ENCODE peak calls at places on chromosome 22, in five cellular contexts. B is prostate gland, I is K562, Q is HCT116, R is Panc1. T is an unnamed sample. For H3K4me1, the result is how much of the 10 kb centered on the place peaks cover.

GRCh38 chr22:40263191-40263590 is 83.1 kb upstream of the ADSL start:
- DNase-seq in R (no peak), B (no peak), I (peak), Q (no peak), T (no peak)

GRCh38 chr22:39097098-39098020 is at the start of gene APOBEC3H:
- DNase-seq in R (no peak), Q (peak), I (peak), B (peak), T (peak)

GRCh38 chr22:47918276-47918928 is 1156.0 kb downstream of the TBC1D22A start:
- DNase-seq in B (no peak), Q (no peak), R (no peak), I (no peak), T (no peak)

GRCh38 chr22:40281717-40282116 is 64.6 kb upstream of the ADSL start:
- DNase-seq in R (no peak), I (no peak), B (peak), Q (no peak), T (no peak)

GRCh38 chr22:23399367-23400285 is 180.5 kb downstream of the IGLL1 start:
- DNase-seq in R (no peak), Q (no peak), B (no peak), I (no peak), T (peak)

GRCh38 chr22:46036558-46037408 is 59.8 kb upstream of the WNT7B start:
- DNase-seq in R (no peak), Q (peak), B (peak), I (peak), T (peak)

GRCh38 chr22:38505595-38506117 is 455 bp downstream of the DDX17 start:
- DNase-seq in Q (no peak), B (peak), I (peak), R (no peak), T (peak)

GRCh38 chr22:26828311-26828710 is 170.9 kb downstream of the MIAT start:
- DNase-seq in I (no peak), R (no peak), Q (no peak), B (no peak), T (no peak)

GRCh38 chr22:44337658-44338004 is 24.9 kb upstream of the SHISAL1 start:
- DNase-seq in B (no peak), Q (no peak), R (no peak), I (peak), T (peak)

GRCh38 chr22:39179841-39180335 is 27.4 kb upstream of the CBX7 start:
- DNase-seq in R (no peak), I (peak), Q (no peak), B (no peak), T (no peak)

GRCh38 chr22:24138649-24139420 is 42.5 kb upstream of the SUSD2 start:
- DNase-seq in B (no peak), Q (no peak), I (no peak), R (no peak), T (no peak)

GRCh38 chr22:34592341-34592740 is 473.6 kb upstream of the ISX start:
- DNase-seq in B (no peak), R (no peak), Q (no peak), I (no peak), T (no peak)

GRCh38 chr22:45750626-45751025 is 79.0 kb downstream of the ATXN10 start:
- DNase-seq in B (no peak), Q (no peak), I (no peak), R (no peak), T (no peak)

GRCh38 chr22:24994070-24994763 is 41.7 kb downstream of the KIAA1671 start:
- DNase-seq in Q (peak), R (no peak), B (no peak), I (no peak), T (no peak)

GRCh38 chr22:46023558-46023981 is 46.6 kb upstream of the WNT7B start:
- DNase-seq in I (no peak), Q (no peak), B (no peak), R (no peak), T (peak)

GRCh38 chr22:32649515-32650200 is 151.8 kb upstream of the TIMP3 start:
- DNase-seq in B (no peak), R (no peak), Q (no peak), I (peak), T (peak)

GRCh38 chr22:26556904-26557303 is 33.0 kb downstream of the TPST2 start:
- DNase-seq in R (no peak), B (no peak), Q (no peak), I (no peak), T (no peak)

GRCh38 chr22:38734203-38735100 is 21.3 kb downstream of the SUN2 start:
- DNase-seq in B (no peak), R (no peak), I (no peak), Q (no peak), T (no peak)

GRCh38 chr22:17007852-17008731 is at the start of gene GAB4:
- DNase-seq in Q (no peak), B (no peak), I (no peak), R (no peak), T (no peak)

GRCh38 chr22:39439170-39439569 is 17.6 kb upstream of the MGAT3 start:
- DNase-seq in B (no peak), I (no peak), R (peak), Q (no peak), T (no peak)

GRCh38 chr22:39917091-39917703 is 16.3 kb downstream of the GRAP2 start:
- DNase-seq in R (no peak), I (no peak), Q (no peak), B (no peak), T (no peak)

GRCh38 chr22:17265649-17266248 is 46.5 kb upstream of the ADA2 start:
- DNase-seq in I (no peak), R (no peak), Q (no peak), B (no peak), T (no peak)

GRCh38 chr22:43826142-43827093 is 14.3 kb upstream of the EFCAB6 start:
- DNase-seq in R (no peak), Q (no peak), I (no peak), B (no peak), T (no peak)

GRCh38 chr22:26464312-26464711 is 19.3 kb downstream of the HPS4 start:
- DNase-seq in R (no peak), Q (no peak), B (no peak), I (no peak), T (no peak)

GRCh38 chr22:41078975-41079374 is 13.4 kb upstream of the EP300 start:
- DNase-seq in R (no peak), Q (no peak), I (no peak), B (no peak), T (no peak)

GRCh38 chr22:39946571-39947407 is 13.4 kb upstream of the TMA7B start:
- DNase-seq in B (peak), Q (no peak), R (no peak), I (peak), T (no peak)

GRCh38 chr22:26852176-26852575 is 194.8 kb downstream of the MIAT start:
- DNase-seq in R (no peak), I (peak), B (no peak), Q (no peak), T (peak)

GRCh38 chr22:24938741-24939341 is 7.7 kb downstream of the LHFPL7 start:
- DNase-seq in R (no peak), B (peak), I (peak), Q (no peak), T (no peak)

GRCh38 chr22:44449061-44449682 is 48.9 kb downstream of the RTL6 start:
- DNase-seq in R (no peak), Q (no peak), I (peak), B (no peak), T (no peak)

GRCh38 chr22:40635008-40635939 is 1.2 kb downstream of the MRTFA start:
- DNase-seq in R (no peak), Q (no peak), B (no peak), I (no peak), T (peak)

GRCh38 chr22:27461470-27461869 is 340.1 kb downstream of the MN1 start:
- DNase-seq in B (no peak), Q (no peak), R (no peak), I (no peak), T (no peak)

GRCh38 chr22:29780781-29781676 is 13.9 kb downstream of the UQCR10 start:
- DNase-seq in R (no peak), Q (no peak), I (peak), B (no peak), T (no peak)

GRCh38 chr22:49156662-49157285 is 670.9 kb downstream of the BRD1 start:
- DNase-seq in R (no peak), B (peak), I (no peak), Q (no peak), T (no peak)

GRCh38 chr22:50245214-50246072 is 620 bp upstream of the TUBGCP6 start:
- DNase-seq in I (peak), R (no peak), Q (no peak), B (no peak), T (no peak)
- H3K4me1 ChIP-seq in I (under half), R (under half), Q (half or more), B (under half), T (under half)

DNA sequence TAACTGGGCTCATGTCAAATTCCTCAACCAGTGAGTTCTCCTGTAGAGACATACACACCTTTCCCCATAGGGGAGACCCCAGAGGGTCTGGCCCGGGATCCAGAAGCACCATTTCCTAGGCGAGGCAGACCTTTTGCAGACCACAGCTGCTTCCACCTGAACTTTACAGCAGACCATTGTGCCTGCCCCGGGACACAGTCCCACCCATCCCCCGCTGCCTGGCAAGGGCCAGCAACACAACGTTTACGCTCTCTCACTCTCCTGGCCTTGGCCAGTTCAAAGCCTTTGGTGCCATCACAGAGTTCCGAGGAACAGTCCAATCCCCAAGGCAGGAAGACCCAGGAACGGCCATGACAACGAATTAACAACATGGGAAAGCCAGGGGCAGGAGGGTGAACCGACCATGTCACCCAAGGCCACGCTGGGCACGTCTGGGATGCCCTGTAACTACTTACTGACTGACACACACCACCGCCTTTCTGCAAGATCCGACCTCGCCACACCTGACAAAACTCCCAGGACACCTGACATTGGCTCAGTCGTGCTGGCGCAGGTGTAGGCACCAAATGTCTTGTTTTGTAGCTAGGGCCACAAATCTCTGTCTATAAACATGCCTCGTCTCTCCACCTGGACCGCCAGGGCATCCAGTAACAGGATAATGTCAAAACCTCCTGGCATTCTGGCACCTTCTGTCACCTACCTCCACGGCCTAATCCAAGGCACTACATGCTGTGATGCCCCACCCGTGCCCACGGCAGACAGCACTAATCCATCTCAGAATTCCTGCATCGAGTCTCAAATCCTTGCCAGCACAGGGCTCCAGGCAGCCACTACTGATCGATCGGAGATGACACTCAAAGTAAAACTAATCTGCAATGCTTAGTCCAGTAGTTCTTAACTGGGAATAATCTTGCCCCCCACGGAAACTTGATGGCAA is 51.3 kb downstream of the MYH9 start:
- DNase-seq in B (no peak), Q (no peak), R (no peak), I (no peak), T (no peak)
- TF ChIP-seq POLR2AphosphoS5 in B (no peak), Q (no peak), R (no peak), I (no peak), T (peak)

DNA sequence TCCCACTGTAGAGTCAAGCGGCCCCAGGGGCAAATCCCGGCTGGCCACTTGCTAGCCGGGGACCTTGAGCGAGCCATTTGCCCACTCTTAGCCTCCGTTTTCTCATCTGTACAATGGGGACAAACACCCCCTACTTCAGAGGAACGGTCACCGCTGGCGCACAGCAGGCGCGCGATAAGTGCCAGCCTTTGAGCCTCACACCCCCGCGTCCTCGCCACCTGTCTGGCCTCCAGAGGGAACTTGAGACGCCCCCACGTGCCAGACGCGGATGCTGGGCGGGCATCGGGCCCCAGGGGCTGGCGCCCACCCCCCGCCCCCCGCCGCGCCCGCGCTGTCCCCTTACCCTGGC is 72.7 kb upstream of the TCF20 start:
- DNase-seq in I (no peak), B (no peak), R (no peak), Q (no peak), T (no peak)
- H3K4me3 ChIP-seq in I (no peak), B (peak), R (peak), Q (peak), T (peak)

GRCh38 chr22:35734517-35734827 is 16.8 kb downstream of the APOL5 start:
- DNase-seq in R (no peak), I (no peak), Q (no peak), B (no peak), T (no peak)

GRCh38 chr22:35735622-35736021 is 17.9 kb downstream of the APOL5 start:
- DNase-seq in I (no peak), Q (no peak), R (no peak), B (no peak), T (no peak)

GRCh38 chr22:35736166-35736565 is 18.5 kb downstream of the APOL5 start:
- DNase-seq in B (no peak), Q (no peak), I (no peak), R (no peak), T (no peak)

GRCh38 chr22:35739076-35739475 is 21.4 kb downstream of the APOL5 start:
- DNase-seq in I (no peak), B (no peak), Q (no peak), R (no peak), T (no peak)

DNA sequence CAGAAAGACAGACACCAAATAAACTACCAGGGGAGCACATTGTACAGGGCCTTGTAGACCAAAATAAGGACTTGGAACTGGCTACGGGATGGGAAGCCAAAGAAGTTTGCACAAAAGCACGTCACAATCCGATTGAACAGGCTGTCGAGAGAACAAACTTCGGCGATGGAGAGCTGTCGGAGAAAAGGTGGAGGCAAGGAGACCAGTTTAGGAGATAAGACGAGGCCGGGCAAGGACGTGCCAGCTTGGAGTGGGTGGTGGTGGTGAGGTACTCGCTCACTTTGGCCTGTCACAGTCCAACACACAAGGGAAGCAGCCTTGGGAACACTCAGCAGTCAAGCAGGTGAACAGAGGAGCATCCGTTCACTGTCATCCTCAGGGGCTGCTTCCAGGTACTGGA is 19.0 kb downstream of the APOL5 start:
- DNase-seq in B (no peak), Q (no peak), I (no peak), R (no peak), T (no peak)
- H3K4me1 ChIP-seq in B (under half), Q (under half), I (under half), R (under half), T (under half)

DNA sequence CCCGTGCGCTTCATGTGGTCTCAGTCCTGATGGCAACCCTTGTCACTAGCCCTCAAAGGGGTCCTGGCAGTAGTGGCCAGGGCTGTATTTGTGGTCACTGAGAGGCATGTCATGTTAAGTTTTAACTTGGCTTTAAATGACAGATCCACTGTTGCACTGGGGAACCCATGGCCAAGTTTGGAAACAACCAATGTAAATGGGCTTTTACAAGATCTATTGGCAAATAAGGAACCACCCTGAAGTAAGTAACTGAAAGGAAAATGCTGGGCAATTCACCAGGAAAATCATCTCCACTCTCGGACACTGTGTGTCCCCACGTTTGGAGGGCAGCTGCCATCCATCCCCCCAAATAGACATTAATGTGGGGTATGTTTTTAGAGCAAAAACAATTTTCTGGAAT is 8.4 kb downstream of the YPEL1 start:
- DNase-seq in I (peak), Q (no peak), B (no peak), R (no peak), T (no peak)
- TF ChIP-seq POLR2AphosphoS5 in I (no peak), Q (no peak), B (no peak), R (no peak), T (no peak)

GRCh38 chr22:35915477-35916013 is 113.1 kb downstream of the RBFOX2 start:
- DNase-seq in Q (no peak), I (no peak), R (no peak), B (no peak), T (no peak)
- H3K4me3 ChIP-seq in Q (no peak), I (no peak), R (peak), B (peak), T (no peak)

GRCh38 chr22:19892925-19893324 is 38.3 kb upstream of the GNB1L start:
- DNase-seq in I (no peak), Q (no peak), R (no peak), B (no peak), T (no peak)
- H3K4me1 ChIP-seq in I (under half), Q (under half), R (under half), B (under half), T (under half)

GRCh38 chr22:31328545-31328960 is 17.6 kb downstream of the PATZ1 start:
- DNase-seq in B (no peak), R (no peak), Q (no peak), I (no peak), T (no peak)
- TF ChIP-seq POLR2AphosphoS5 in B (no peak), R (no peak), Q (no peak), I (no peak), T (no peak)

GRCh38 chr22:30947821-30948454 is 20.6 kb downstream of the MORC2 start:
- DNase-seq in Q (peak), I (peak), B (no peak), R (no peak), T (no peak)

GRCh38 chr22:30946354-30946753 is 22.2 kb downstream of the MORC2 start:
- DNase-seq in B (no peak), Q (no peak), R (no peak), I (no peak), T (no peak)

GRCh38 chr22:30948930-30949342 is 19.6 kb downstream of the MORC2 start:
- DNase-seq in I (no peak), B (no peak), R (no peak), Q (no peak), T (no peak)

GRCh38 chr22:30947163-30947820 is 21.3 kb downstream of the MORC2 start:
- DNase-seq in B (peak), I (no peak), Q (no peak), R (no peak), T (no peak)

GRCh38 chr22:30949934-30950660 is 18.5 kb downstream of the MORC2 start:
- DNase-seq in B (no peak), Q (no peak), I (no peak), R (no peak), T (no peak)
- H3K4me3 ChIP-seq in B (no peak), Q (no peak), I (no peak), R (no peak), T (no peak)

DNA sequence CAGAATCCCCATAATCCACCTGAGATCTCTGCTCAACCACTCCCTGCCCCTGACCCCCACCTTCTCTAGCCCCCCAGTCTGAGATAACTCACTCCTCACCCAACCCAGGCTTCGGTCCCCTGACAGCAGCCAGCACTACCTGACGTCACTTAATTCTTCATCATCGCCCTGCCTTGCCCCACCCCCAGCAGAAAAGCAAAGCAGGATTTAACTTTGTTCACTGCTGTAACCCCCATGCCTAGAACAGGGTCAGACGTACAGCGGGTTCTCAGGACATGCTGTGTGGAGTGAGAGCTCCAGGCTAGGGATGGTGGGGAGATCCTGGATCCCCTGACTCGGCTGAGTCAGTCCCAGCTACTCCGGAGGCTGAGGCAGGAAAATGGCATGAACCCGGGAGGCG is 45.8 kb downstream of the ELFN2 start:
- DNase-seq in R (no peak), B (no peak), I (no peak), Q (no peak), T (no peak)
- H3K4me1 ChIP-seq in R (under half), B (under half), I (under half), Q (under half), T (under half)

T was measured in sigmoid colon.